ENCODE peak calls at places on chromosome 4, in eight cellular contexts. K, N, Z, Q, E, B, X and V are unnamed samples.

GRCh38 chr4:98828801-98829200 is 100.1 kb downstream of the EIF4E start:
- DNase-seq in K (no peak), N (no peak), Z (no peak), Q (no peak), E (peak), B (no peak), X (peak), V (no peak)

GRCh38 chr4:38782452-38783108 is at the start of gene TLR10:
- DNase-seq in K (peak), N (peak), Z (peak), Q (peak), E (peak), B (peak), X (peak), V (peak)

GRCh38 chr4:139300431-139301142 is 718 bp upstream of the NAA15 start:
- DNase-seq in K (peak), N (no peak), Z (no peak), Q (peak), E (peak), B (no peak), X (peak), V (no peak)

GRCh38 chr4:45910511-45910910 is 213.3 kb downstream of the GABRG1 start:
- DNase-seq in K (no peak), N (no peak), Z (no peak), Q (no peak), E (no peak), B (no peak), X (no peak), V (no peak)

GRCh38 chr4:15366660-15367059 is 61.2 kb upstream of the C1QTNF7 start:
- DNase-seq in K (no peak), N (no peak), Z (no peak), Q (peak), E (no peak), B (no peak), X (no peak), V (no peak)

GRCh38 chr4:53943345-53944085 is 120.9 kb downstream of the CHIC2 start:
- DNase-seq in K (peak), N (no peak), Z (peak), Q (peak), E (peak), B (no peak), X (peak), V (no peak)

GRCh38 chr4:113822555-113823290 is 61.2 kb upstream of the CAMK2D start:
- DNase-seq in K (no peak), N (no peak), Z (no peak), Q (peak), E (no peak), B (no peak), X (no peak), V (no peak)

GRCh38 chr4:111512081-111512774 is 633.0 kb upstream of the FAM241A start:
- DNase-seq in K (peak), N (no peak), Z (no peak), Q (peak), E (peak), B (no peak), X (no peak), V (no peak)

GRCh38 chr4:114921790-114922581 is 191.4 kb downstream of the NDST4 start:
- DNase-seq in K (no peak), N (no peak), Z (no peak), Q (no peak), E (no peak), B (no peak), X (no peak), V (no peak)

GRCh38 chr4:8893624-8894423 is 22.2 kb upstream of the HMX1 start:
- DNase-seq in K (no peak), N (no peak), Z (no peak), Q (no peak), E (no peak), B (no peak), X (no peak), V (no peak)

GRCh38 chr4:107824367-107825071 is at the start of gene SGMS2:
- DNase-seq in K (peak), N (peak), Z (peak), Q (peak), E (peak), B (no peak), X (peak), V (peak)

GRCh38 chr4:47713156-47713834 is 124.6 kb downstream of the CORIN start:
- DNase-seq in K (no peak), N (no peak), Z (no peak), Q (no peak), E (no peak), B (no peak), X (no peak), V (no peak)

GRCh38 chr4:24105183-24106039 is 215.6 kb upstream of the PPARGC1A start:
- DNase-seq in K (peak), N (no peak), Z (no peak), Q (peak), E (peak), B (no peak), X (no peak), V (no peak)

GRCh38 chr4:48252313-48252712 is 17.3 kb downstream of the TEC start:
- DNase-seq in K (no peak), N (no peak), Z (no peak), Q (no peak), E (peak), B (no peak), X (no peak), V (no peak)

GRCh38 chr4:27844359-27844758 is 983.7 kb downstream of the STIM2 start:
- DNase-seq in K (no peak), N (no peak), Z (no peak), Q (no peak), E (no peak), B (no peak), X (no peak), V (no peak)

GRCh38 chr4:47570816-47571215 is 85.7 kb downstream of the ATP10D start:
- DNase-seq in K (no peak), N (no peak), Z (no peak), Q (no peak), E (peak), B (no peak), X (no peak), V (no peak)

GRCh38 chr4:185179488-185179887 is 24.3 kb downstream of the CFAP97 start:
- DNase-seq in K (no peak), N (no peak), Z (no peak), Q (no peak), E (no peak), B (no peak), X (no peak), V (no peak)

GRCh38 chr4:27595956-27596355 is 735.3 kb downstream of the STIM2 start:
- DNase-seq in K (no peak), N (no peak), Z (no peak), Q (no peak), E (no peak), B (no peak), X (no peak), V (no peak)

GRCh38 chr4:169621754-169622481 is 1.5 kb downstream of the CLCN3 start:
- DNase-seq in K (peak), N (no peak), Z (no peak), Q (peak), E (peak), B (peak), X (peak), V (no peak)

GRCh38 chr4:121697626-121698025 is 846 bp upstream of the ANXA5 start:
- DNase-seq in K (no peak), N (no peak), Z (no peak), Q (no peak), E (no peak), B (peak), X (no peak), V (no peak)

GRCh38 chr4:139735381-139736256 is 70.0 kb downstream of the MGST2 start:
- DNase-seq in K (peak), N (no peak), Z (no peak), Q (peak), E (no peak), B (peak), X (no peak), V (peak)

GRCh38 chr4:61532324-61532723 is 332.2 kb downstream of the ADGRL3 start:
- DNase-seq in K (no peak), N (no peak), Z (no peak), Q (peak), E (peak), B (no peak), X (no peak), V (no peak)

GRCh38 chr4:105092356-105092755 is 54.3 kb upstream of the TET2 start:
- DNase-seq in K (peak), N (no peak), Z (no peak), Q (no peak), E (peak), B (no peak), X (no peak), V (no peak)

GRCh38 chr4:123986268-123986798 is 589.7 kb downstream of the SPRY1 start:
- DNase-seq in K (peak), N (no peak), Z (no peak), Q (peak), E (peak), B (no peak), X (no peak), V (no peak)

GRCh38 chr4:155442267-155443105 is 65.7 kb upstream of the MAP9 start:
- DNase-seq in K (peak), N (peak), Z (peak), Q (peak), E (peak), B (peak), X (peak), V (peak)

GRCh38 chr4:95318483-95318882 is 230.3 kb downstream of the UNC5C start:
- DNase-seq in K (no peak), N (no peak), Z (no peak), Q (no peak), E (peak), B (no peak), X (peak), V (no peak)

GRCh38 chr4:56786955-56787354 is 34.5 kb downstream of the SPINK2 start:
- DNase-seq in K (peak), N (no peak), Z (peak), Q (peak), E (peak), B (no peak), X (no peak), V (peak)

GRCh38 chr4:67288964-67289363 is 256.3 kb downstream of the CENPC start:
- DNase-seq in K (no peak), N (no peak), Z (peak), Q (peak), E (no peak), B (no peak), X (peak), V (peak)

GRCh38 chr4:22090655-22091350 is 142.2 kb upstream of the KCNIP4 start:
- DNase-seq in K (no peak), N (no peak), Z (no peak), Q (peak), E (no peak), B (no peak), X (no peak), V (no peak)

GRCh38 chr4:121654738-121655137 is 42.0 kb downstream of the ANXA5 start:
- DNase-seq in K (no peak), N (no peak), Z (no peak), Q (no peak), E (no peak), B (no peak), X (no peak), V (no peak)

GRCh38 chr4:163215896-163216295 is 49.2 kb upstream of the NAF1 start:
- DNase-seq in K (no peak), N (no peak), Z (no peak), Q (no peak), E (no peak), B (no peak), X (no peak), V (no peak)

GRCh38 chr4:53592128-53592527 is 842 bp upstream of the LNX1 start:
- DNase-seq in K (no peak), N (no peak), Z (no peak), Q (peak), E (no peak), B (no peak), X (no peak), V (peak)